ENCODE peak calls at places on chromosomes 12 and 14, in nine cellular contexts. S is IMR-90; K is hepatocyte; M is aorta; Z is CD8-positive, alpha-beta memory T cell; C is psoas muscle; J is naive thymus-derived CD4-positive, alpha-beta T cell; O is PC-9; A is lung. V is an unnamed sample. For H3K36me3, the result is how much of the 10 kb centered on the place peaks cover.

GRCh38 chr14:100591453-100592371 is 4.5 kb upstream of the BEGAIN start:
- DNase-seq in S (no peak), K (no peak), M (peak), Z (no peak), C (peak), J (no peak), O (no peak), A (no peak), V (no peak)

GRCh38 chr14:32259368-32260013 is 56.4 kb upstream of the RNU6-8 start:
- DNase-seq in S (peak), K (peak), M (no peak), Z (no peak), C (no peak), J (no peak), O (peak), A (no peak), V (peak)

GRCh38 chr14:73235531-73236155 is 1.7 kb upstream of the PAPLN start:
- DNase-seq in S (no peak), K (peak), M (peak), Z (no peak), C (no peak), J (no peak), O (no peak), A (no peak), V (no peak)

GRCh38 chr12:31246470-31246850 is 79.5 kb downstream of the SINHCAF start:
- DNase-seq in S (no peak), K (no peak), M (no peak), Z (no peak), C (no peak), J (no peak), O (peak), A (no peak), V (no peak)

GRCh38 chr12:64240781-64241180 is 18.7 kb upstream of the KICS2 start:
- DNase-seq in S (no peak), K (no peak), M (no peak), Z (no peak), C (no peak), J (no peak), O (no peak), A (no peak), V (no peak)

GRCh38 chr12:120357104-120357503 is 11.9 kb downstream of the MSI1 start:
- DNase-seq in S (no peak), K (no peak), M (no peak), Z (no peak), C (no peak), J (no peak), O (no peak), A (no peak), V (no peak)

GRCh38 chr12:116861331-116861730 is 19.9 kb downstream of the HRK start:
- DNase-seq in S (peak), K (peak), M (peak), Z (peak), C (peak), J (peak), O (no peak), A (no peak), V (no peak)

GRCh38 chr12:12195516-12195915 is 71.3 kb downstream of the LRP6 start:
- DNase-seq in S (no peak), K (no peak), M (no peak), Z (no peak), C (no peak), J (no peak), O (no peak), A (no peak), V (no peak)

GRCh38 chr12:122849352-122850047 is 14.2 kb downstream of the HIP1R start:
- DNase-seq in S (no peak), K (no peak), M (peak), Z (no peak), C (no peak), J (no peak), O (no peak), A (no peak), V (no peak)

GRCh38 chr12:51819851-51820720 is 28.4 kb downstream of the FIGNL2 start:
- DNase-seq in S (no peak), K (no peak), M (no peak), Z (peak), C (peak), J (peak), O (no peak), A (no peak), V (no peak)

GRCh38 chr12:65949009-65949623 is 124.8 kb downstream of the HMGA2 start:
- DNase-seq in S (no peak), K (no peak), M (no peak), Z (no peak), C (no peak), J (no peak), O (no peak), A (no peak), V (no peak)

GRCh38 chr12:103421402-103421801 is 74.4 kb downstream of the C12orf42 start:
- DNase-seq in S (no peak), K (no peak), M (no peak), Z (no peak), C (no peak), J (no peak), O (no peak), A (no peak), V (no peak)

GRCh38 chr14:44081146-44081545 is 425.9 kb downstream of the FSCB start:
- DNase-seq in S (no peak), K (no peak), M (no peak), Z (no peak), C (no peak), J (no peak), O (no peak), A (no peak), V (no peak)

GRCh38 chr12:94427520-94428381 is 31.9 kb downstream of the CEP83 start:
- DNase-seq in S (peak), K (peak), M (no peak), Z (no peak), C (no peak), J (no peak), O (no peak), A (peak), V (no peak)

GRCh38 chr12:7130791-7131501 is 775 bp downstream of the CLSTN3 start:
- DNase-seq in S (peak), K (peak), M (no peak), Z (peak), C (peak), J (peak), O (peak), A (peak), V (no peak)

GRCh38 chr12:106584104-106585064 is 1.6 kb downstream of the RFX4 start:
- DNase-seq in S (no peak), K (no peak), M (no peak), Z (no peak), C (no peak), J (no peak), O (no peak), A (no peak), V (no peak)

GRCh38 chr12:823043-823698 is 70.8 kb downstream of the WNK1 start:
- DNase-seq in S (no peak), K (no peak), M (no peak), Z (no peak), C (no peak), J (no peak), O (no peak), A (no peak), V (no peak)

GRCh38 chr14:69712637-69713088 is 54.3 kb upstream of the SRSF5 start:
- DNase-seq in S (no peak), K (no peak), M (no peak), Z (no peak), C (peak), J (no peak), O (no peak), A (peak), V (no peak)

DNA sequence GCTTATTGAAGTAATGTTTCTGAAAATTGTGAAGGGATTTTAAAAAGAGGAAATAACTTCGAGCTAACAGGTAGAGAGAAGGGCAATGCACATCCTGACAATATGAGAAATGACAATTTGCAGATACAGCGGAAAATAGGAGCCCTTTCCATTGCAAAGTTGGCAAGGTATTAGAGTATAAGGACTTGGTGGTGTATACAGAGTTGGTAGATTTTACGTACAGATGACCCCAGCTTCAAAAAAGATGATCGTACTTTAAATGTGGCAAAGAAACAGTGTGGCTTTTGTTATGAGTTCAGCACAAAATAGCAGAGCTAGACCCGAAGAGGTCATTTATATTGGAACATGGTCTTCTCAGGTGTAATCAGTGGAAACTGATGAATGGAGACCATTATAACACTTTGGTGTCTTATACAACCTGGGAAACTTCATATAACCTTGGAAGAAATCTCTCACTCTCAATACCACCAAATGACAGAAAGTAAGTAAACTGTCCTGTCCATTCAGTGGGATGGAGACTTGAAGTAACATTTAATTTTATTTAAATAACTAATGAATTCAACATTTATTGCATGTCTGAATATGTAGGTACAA is 2.3 kb downstream of the CLEC2B start:
- DNase-seq in S (no peak), K (no peak), M (no peak), Z (no peak), C (no peak), J (no peak), O (no peak), A (no peak), V (no peak)
- H3K4me3 ChIP-seq in S (no peak), K (no peak), M (no peak), Z (peak), C (peak), J (peak), O (no peak), A (peak), V (no peak)

DNA sequence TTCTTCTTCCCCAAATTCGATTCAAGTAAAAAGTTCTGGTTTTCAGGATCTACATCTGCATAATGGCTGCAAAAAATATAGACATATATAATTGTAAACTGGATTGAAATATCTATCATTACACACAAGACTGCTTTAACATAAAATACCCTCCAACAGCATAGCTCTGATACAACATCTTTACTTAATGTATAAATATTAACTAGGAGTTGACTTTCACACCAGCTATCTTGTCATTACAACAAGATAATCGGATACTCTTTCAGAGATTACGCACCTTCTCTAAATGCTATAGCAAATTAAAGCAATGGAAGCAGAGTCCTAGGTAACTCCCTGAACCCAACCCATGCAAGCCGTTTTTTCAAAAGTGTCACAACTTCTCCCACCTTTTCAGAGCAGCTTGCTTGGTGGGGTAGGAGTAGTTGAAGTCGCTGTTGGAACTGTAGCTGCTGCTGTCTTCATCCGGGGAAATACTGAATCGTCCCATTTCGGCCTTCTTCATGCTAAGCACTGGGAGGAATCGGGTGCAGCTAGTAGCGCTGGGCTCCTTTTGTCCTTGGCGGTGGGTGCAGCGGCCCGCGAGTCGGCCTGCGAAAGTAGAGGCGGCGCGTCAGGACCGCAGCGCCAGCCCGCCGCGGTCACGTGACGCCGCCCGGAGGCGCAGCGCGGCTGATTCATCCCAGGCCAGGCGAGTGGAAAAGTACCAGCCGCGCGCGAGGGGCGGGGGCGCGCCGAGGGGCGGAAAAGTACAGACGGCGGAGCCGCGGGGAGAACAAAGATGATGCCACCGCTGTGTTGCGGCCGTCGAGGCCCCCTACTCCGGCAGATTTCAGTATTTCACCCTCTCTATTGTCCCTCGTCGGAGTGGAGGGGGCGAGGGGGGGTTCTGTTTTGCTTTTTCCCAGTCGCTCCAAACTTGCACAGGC is 1.5 kb downstream of the SLC38A2 start:
- DNase-seq in S (peak), K (peak), M (peak), Z (peak), C (peak), J (peak), O (peak), A (peak), V (no peak)
- H3K36me3 ChIP-seq in S (under half), K (under half), M (under half), Z (under half), C (half or more), J (under half), O (half or more), A (under half), V (under half)

DNA sequence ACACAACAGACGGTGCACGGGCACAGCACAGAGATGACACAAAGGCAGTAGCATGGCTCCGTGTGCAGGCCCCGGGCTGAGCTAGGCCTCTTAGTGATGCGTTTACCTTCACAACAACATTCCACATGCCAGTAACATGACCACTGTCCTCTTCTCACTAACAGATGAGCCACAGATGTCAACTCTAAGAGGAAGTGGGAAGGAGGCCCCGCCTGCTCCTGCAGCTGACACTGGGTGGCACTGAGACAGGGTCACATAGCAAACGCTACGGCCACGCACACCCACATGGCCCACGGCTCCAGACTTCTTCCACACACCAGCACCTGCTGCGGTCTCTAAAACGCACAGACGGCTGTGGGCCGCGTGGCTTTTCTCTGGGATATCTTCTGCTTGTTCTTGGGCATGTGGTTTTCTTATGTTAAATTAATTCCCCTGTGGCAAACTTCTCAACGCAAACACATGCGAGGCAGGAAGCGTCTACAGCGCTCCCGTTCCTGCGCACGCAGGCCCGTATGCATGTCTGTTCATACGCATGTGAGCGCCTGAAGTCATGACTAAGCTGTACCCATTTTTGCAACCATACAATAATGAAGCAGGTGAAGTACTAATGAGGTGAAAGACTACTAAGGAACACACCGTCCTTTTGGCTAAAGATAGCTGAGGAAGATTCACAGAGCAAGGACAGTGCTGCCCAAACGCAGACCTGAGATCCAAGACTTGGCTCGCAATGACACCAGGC is 26.8 kb downstream of the AMN start:
- DNase-seq in S (peak), K (no peak), M (no peak), Z (no peak), C (peak), J (peak), O (no peak), A (no peak), V (no peak)
- H3K4me3 ChIP-seq in S (no peak), K (no peak), M (no peak), Z (peak), C (no peak), J (no peak), O (no peak), A (no peak), V (no peak)

GRCh38 chr14:89422181-89422951 is 5.3 kb upstream of the FOXN3 start:
- DNase-seq in S (peak), K (peak), M (no peak), Z (no peak), C (no peak), J (no peak), O (no peak), A (no peak), V (no peak)

GRCh38 chr14:89420502-89420901 is 3.5 kb upstream of the FOXN3 start:
- DNase-seq in S (no peak), K (no peak), M (no peak), Z (no peak), C (no peak), J (no peak), O (no peak), A (no peak), V (no peak)

GRCh38 chr14:89419973-89420482 is 3.0 kb upstream of the FOXN3 start:
- DNase-seq in S (no peak), K (no peak), M (no peak), Z (no peak), C (no peak), J (no peak), O (no peak), A (no peak), V (no peak)

GRCh38 chr14:89424241-89424640 is 7.2 kb upstream of the FOXN3 start:
- DNase-seq in S (no peak), K (no peak), M (no peak), Z (no peak), C (no peak), J (no peak), O (no peak), A (no peak), V (no peak)

DNA sequence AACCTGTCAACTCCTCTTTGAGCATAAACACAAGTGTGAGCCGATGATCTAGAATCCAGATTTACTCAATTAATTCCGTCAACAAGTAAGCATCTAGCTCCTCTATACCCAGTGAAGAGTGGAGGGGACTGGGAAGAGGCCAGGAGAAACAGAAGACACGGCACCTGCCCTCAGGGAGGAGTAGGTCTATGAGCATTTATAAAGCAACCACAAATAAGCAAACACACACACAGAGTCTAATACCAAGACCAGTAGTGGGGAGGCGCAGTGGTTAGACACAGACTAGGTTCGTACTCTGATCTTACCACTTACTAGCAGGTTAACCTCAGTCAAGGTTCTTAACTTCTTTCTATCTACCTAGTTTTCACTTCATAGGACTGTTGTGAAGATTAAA is 5.9 kb upstream of the FOXN3 start:
- DNase-seq in S (no peak), K (no peak), M (no peak), Z (no peak), C (no peak), J (no peak), O (no peak), A (no peak), V (no peak)
- H3K36me3 ChIP-seq in S (under half), K (under half), M (under half), Z (under half), C (under half), J (under half), O (under half), A (under half), V (under half)

V was measured in kidney epithelial cell.